ENCODE peak calls at places on chromosomes 1 and 21, in five cellular contexts. D, Y, V, B and J are unnamed samples.

GRCh38 chr1:160161965-160162705 is 10.7 kb downstream of the ATP1A4 start:
- DNase-seq in D (no peak), Y (no peak), V (no peak), B (no peak), J (no peak)

GRCh38 chr1:174890024-174890423 is 109.7 kb upstream of the CACYBP start:
- DNase-seq in D (no peak), Y (no peak), V (no peak), B (no peak), J (no peak)

GRCh38 chr1:69911301-69911801 is 294.0 kb downstream of the LRRC40 start:
- DNase-seq in D (no peak), Y (no peak), V (no peak), B (no peak), J (no peak)

GRCh38 chr1:19710825-19711611 is 46.3 kb downstream of the HTR6 start:
- DNase-seq in D (no peak), Y (no peak), V (no peak), B (no peak), J (no peak)

GRCh38 chr21:36780861-36781260 is 81.9 kb downstream of the SIM2 start:
- DNase-seq in D (no peak), Y (no peak), V (no peak), B (no peak), J (no peak)

GRCh38 chr1:39378377-39378776 is 113.1 kb upstream of the BMP8A start:
- DNase-seq in D (no peak), Y (no peak), V (no peak), B (no peak), J (peak)

GRCh38 chr21:24023402-24023801 is 1583.9 kb downstream of the MRPL39 start:
- DNase-seq in D (no peak), Y (no peak), V (no peak), B (no peak), J (no peak)

GRCh38 chr1:192831706-192832355 is 23.0 kb downstream of the RGS2 start:
- DNase-seq in D (no peak), Y (no peak), V (no peak), B (no peak), J (no peak)

GRCh38 chr1:116510361-116510760 is 60.5 kb downstream of the CD58 start:
- DNase-seq in D (no peak), Y (no peak), V (no peak), B (no peak), J (no peak)

GRCh38 chr1:1203561-1204424 is 2.6 kb downstream of the TNFRSF18 start:
- DNase-seq in D (no peak), Y (no peak), V (no peak), B (no peak), J (no peak)

GRCh38 chr1:96944743-96945142 is 223.2 kb downstream of the PTBP2 start:
- DNase-seq in D (no peak), Y (no peak), V (no peak), B (no peak), J (no peak)

GRCh38 chr1:89842547-89843278 is 21.9 kb downstream of the LRRC8D start:
- DNase-seq in D (no peak), Y (no peak), V (no peak), B (no peak), J (no peak)